ENCODE peak calls at places on chromosomes 4 and X, in seven cellular contexts. V, J, S, C, Q, F and K are unnamed samples.

GRCh38 chr4:114208747-114209146 is 229.3 kb upstream of the ARSJ start:
- DNase-seq in V (no peak), F (no peak), S (no peak), J (no peak), Q (peak; percentile 46), C (no peak), K (no peak)

GRCh38 chrX:135512508-135513139 is 7.8 kb upstream of the INTS6L start:
- DNase-seq in J (no peak), C (no peak), F (no peak), S (no peak), V (no peak), Q (no peak), K (no peak)

GRCh38 chrX:70033348-70033747 is 16.4 kb downstream of the AWAT2 start:
- DNase-seq in F (no peak), J (peak; percentile 29), V (no peak), C (no peak), S (no peak), Q (peak; percentile 21), K (no peak)

GRCh38 chr4:13705521-13706035 is 78.1 kb upstream of the BOD1L1 start:
- DNase-seq in V (no peak), S (no peak), C (peak; percentile 59), J (peak; percentile 71), Q (no peak), F (no peak), K (no peak)

GRCh38 chr4:8067945-8068894 is 90.4 kb downstream of the ABLIM2 start:
- DNase-seq in V (peak; percentile 89), S (no peak), C (no peak), F (no peak), Q (no peak), J (no peak), K (no peak)

GRCh38 chr4:158588777-158589176 is 67.1 kb downstream of the RXFP1 start:
- DNase-seq in F (no peak), C (no peak), S (no peak), J (no peak), Q (no peak), V (no peak), K (no peak)

GRCh38 chr4:105133976-105134375 is 12.7 kb upstream of the TET2 start:
- DNase-seq in S (no peak), V (no peak), J (no peak), F (no peak), Q (no peak), C (no peak), K (no peak)

GRCh38 chr4:138405439-138405838 is 163.3 kb upstream of the SLC7A11 start:
- DNase-seq in Q (peak; percentile 7), V (no peak), F (no peak), C (no peak), J (no peak), S (no peak), K (no peak)

GRCh38 chr4:139540637-139541036 is 15.4 kb downstream of the SETD7 start:
- DNase-seq in V (no peak), S (no peak), Q (no peak), J (no peak), C (no peak), F (no peak), K (no peak)

GRCh38 chr4:1354136-1354982 is 7.4 kb downstream of the UVSSA start:
- DNase-seq in S (no peak), F (no peak), V (no peak), C (no peak), J (no peak), Q (no peak), K (no peak)

GRCh38 chr4:48241731-48242130 is 27.9 kb downstream of the TEC start:
- DNase-seq in J (no peak), Q (no peak), V (no peak), C (no peak), S (no peak), F (no peak), K (no peak)

GRCh38 chr4:89222171-89222570 is 85.4 kb downstream of the GPRIN3 start:
- DNase-seq in J (no peak), V (no peak), Q (no peak), S (no peak), C (no peak), F (no peak), K (no peak)

GRCh38 chr4:114807759-114808404 is 209.3 kb downstream of the UGT8 start:
- DNase-seq in J (no peak), Q (peak; percentile 3), V (no peak), F (no peak), C (no peak), S (no peak), K (no peak)

GRCh38 chr4:145299380-145300076 is 119.1 kb upstream of the OTUD4 start:
- DNase-seq in J (no peak), Q (peak; percentile 75), S (no peak), F (no peak), V (no peak), C (no peak), K (no peak)

GRCh38 chr4:151540728-151541437 is 131.9 kb downstream of the FHIP1A start:
- DNase-seq in C (no peak), S (no peak), J (no peak), F (no peak), V (no peak), Q (peak; percentile 86), K (no peak)

GRCh38 chr4:16757080-16757521 is 141.3 kb downstream of the LDB2 start:
- DNase-seq in F (no peak), S (no peak), V (no peak), Q (peak; percentile 55), C (no peak), J (no peak), K (no peak)

GRCh38 chrX:39157006-39157405 is 355.7 kb downstream of the MID1IP1 start:
- DNase-seq in V (no peak), Q (no peak), J (no peak), F (no peak), S (no peak), C (no peak), K (no peak)

GRCh38 chrX:74537011-74537390 is 77.4 kb downstream of the RLIM start:
- DNase-seq in F (peak; percentile 52), J (no peak), V (peak; percentile 57), S (no peak), Q (peak; percentile 33), C (no peak), K (no peak)

GRCh38 chrX:15738686-15739016 is 581 bp downstream of the CA5B start:
- DNase-seq in J (no peak), F (no peak), S (no peak), Q (no peak), C (no peak), V (no peak), K (no peak)

GRCh38 chr4:25029479-25030282 is 1.1 kb downstream of the LGI2 start:
- DNase-seq in F (no peak), Q (no peak), V (no peak), C (no peak), J (no peak), S (no peak), K (no peak)

GRCh38 chr4:58679051-58679450 is 1568.9 kb upstream of the IGFBP7 start:
- DNase-seq in F (no peak), V (no peak), S (no peak), C (no peak), Q (no peak), J (no peak), K (no peak)

GRCh38 chrX:132609449-132609848 is 120.6 kb upstream of the MBNL3 start:
- DNase-seq in C (no peak), F (no peak), Q (no peak), S (no peak), J (no peak), V (no peak), K (no peak)

GRCh38 chr4:124708517-124709300 is 3.8 kb downstream of the ANKRD50 start:
- DNase-seq in J (no peak), Q (peak; percentile 7), V (no peak), S (no peak), C (no peak), F (no peak), K (no peak)

GRCh38 chrX:142052238-142052637 is 148.5 kb downstream of the MAGEC1 start:
- DNase-seq in C (no peak), Q (no peak), J (no peak), F (no peak), S (no peak), V (no peak), K (no peak)

DNA sequence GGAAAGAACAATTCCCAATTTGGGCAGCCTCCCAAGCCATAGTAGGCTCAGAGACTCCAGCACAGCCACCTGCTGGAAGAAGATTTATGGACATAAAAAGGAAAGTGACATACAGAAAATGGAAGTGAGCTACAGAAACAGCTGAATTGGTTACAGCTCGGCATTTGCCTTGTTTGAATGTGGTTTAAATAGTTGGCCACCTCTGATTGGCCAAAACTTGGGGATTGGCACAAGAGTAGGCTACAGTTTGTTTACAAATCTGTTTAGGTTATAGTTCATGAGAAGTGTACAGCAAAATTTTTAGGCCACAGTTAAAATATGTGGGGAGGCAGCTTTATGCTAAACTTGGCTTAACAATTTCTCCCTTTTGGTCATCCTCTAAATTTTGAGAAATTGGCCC is 150.4 kb downstream of the MAGEC1 start:
- DNase-seq in Q (no peak), C (no peak), S (no peak), V (no peak), J (no peak), F (no peak), K (no peak)
- H3K9me3 ChIP-seq in Q (peaks cover 14% of the 10 kb centered on the region), C (no peaks in the 10 kb centered on the region), S (no peaks in the 10 kb centered on the region), V (no peaks in the 10 kb centered on the region), J (no peaks in the 10 kb centered on the region), F (no peaks in the 10 kb centered on the region), K (peaks cover 3% of the 10 kb centered on the region)

GRCh38 chr4:6346373-6347110 is 76.9 kb downstream of the WFS1 start:
- DNase-seq in V (peak; percentile 42), Q (no peak), J (no peak), C (no peak), F (no peak), S (no peak), K (no peak)
- TF ChIP-seq CTCF in V (no peak), Q (no peak), J (no peak), C (no peak), F (no peak), S (no peak), K (no peak)

GRCh38 chr4:160276785-160277325 is 1174.0 kb downstream of the RAPGEF2 start:
- DNase-seq in V (no peak), C (no peak), J (no peak), F (no peak), S (no peak), Q (no peak), K (no peak)
- H3K9me3 ChIP-seq in V (peaks cover 2% of the 10 kb centered on the region), C (no peaks in the 10 kb centered on the region), J (no peaks in the 10 kb centered on the region), F (no peaks in the 10 kb centered on the region), S (peaks cover 71% of the 10 kb centered on the region), Q (peaks cover 15% of the 10 kb centered on the region), K (peaks cover 11% of the 10 kb centered on the region)

GRCh38 chr4:120940547-120940946 is 18.0 kb upstream of the PRDM5 start:
- DNase-seq in V (no peak), F (no peak), S (no peak), C (no peak), Q (no peak), J (no peak), K (no peak)
- TF ChIP-seq CTCF in V (no peak), F (no peak), S (no peak), C (no peak), Q (no peak), J (no peak), K (no peak)

GRCh38 chr4:173532725-173533511 is 2.9 kb upstream of the HAND2 start:
- DNase-seq in J (no peak), Q (no peak), F (no peak), V (no peak), C (no peak), S (no peak), K (no peak)
- H3K9me3 ChIP-seq in J (no peaks in the 10 kb centered on the region), Q (peaks cover 21% of the 10 kb centered on the region), F (no peaks in the 10 kb centered on the region), V (no peaks in the 10 kb centered on the region), C (no peaks in the 10 kb centered on the region), S (no peaks in the 10 kb centered on the region), K (no peaks in the 10 kb centered on the region)